ENCODE peak calls at places on chromosomes 12 and 14, in seven cellular contexts. U, J, T, N, G, I and L are unnamed samples.
A peak's percentile ranks its signal among the peaks of the same experiment; 100 is the strongest.

GRCh38 chr12:108629824-108630476 is 3.7 kb downstream of the SELPLG start:
- DNase-seq in U (no peak), J (peak; percentile 92), T (no peak), N (no peak), G (peak; percentile 81), I (no peak), L (peak; percentile 87)

GRCh38 chr14:31561155-31561846 is at the start of gene NUBPL:
- DNase-seq in U (peak; percentile 90), J (peak; percentile 97), T (peak; percentile 91), N (peak; percentile 84), G (peak; percentile 96), I (peak; percentile 97), L (peak; percentile 89)

GRCh38 chr12:20931894-20932293 is 121.4 kb downstream of the SLCO1B3 start:
- DNase-seq in U (no peak), J (no peak), T (no peak), N (no peak), G (no peak), I (no peak), L (no peak)

GRCh38 chr14:73576391-73576790 is 7.4 kb downstream of the ACOT2 start:
- DNase-seq in U (no peak), J (no peak), T (no peak), N (no peak), G (no peak), I (no peak), L (no peak)

GRCh38 chr12:104215638-104216297 is at the start of gene TXNRD1:
- DNase-seq in U (peak; percentile 93), J (peak; percentile 78), T (peak; percentile 27), N (no peak), G (peak; percentile 81), I (peak; percentile 70), L (peak; percentile 72)

GRCh38 chr14:91754819-91755218 is 22.9 kb upstream of the CATSPERB start:
- DNase-seq in U (no peak), J (no peak), T (no peak), N (no peak), G (no peak), I (no peak), L (no peak)

GRCh38 chr14:64844272-64844671 is 35.4 kb downstream of the SPTB start:
- DNase-seq in U (no peak), J (no peak), T (no peak), N (no peak), G (no peak), I (no peak), L (no peak)

GRCh38 chr14:103755060-103755459 is 39.5 kb downstream of the ZFYVE21 start:
- DNase-seq in U (no peak), J (no peak), T (no peak), N (no peak), G (no peak), I (no peak), L (no peak)

GRCh38 chr12:52203126-52203921 is 11.5 kb upstream of the KRT80 start:
- DNase-seq in U (peak; percentile 66), J (no peak), T (peak; percentile 20), N (no peak), G (peak; percentile 66), I (peak; percentile 70), L (no peak)

GRCh38 chr12:4355843-4356327 is 23.6 kb downstream of the FGF23 start:
- DNase-seq in U (no peak), J (peak; percentile 40), T (no peak), N (no peak), G (peak; percentile 21), I (no peak), L (no peak)

GRCh38 chr14:26486922-26487321 is 110.9 kb downstream of the NOVA1 start:
- DNase-seq in U (no peak), J (no peak), T (no peak), N (no peak), G (no peak), I (no peak), L (no peak)

GRCh38 chr12:26845984-26846383 is 13.0 kb upstream of the ITPR2 start:
- DNase-seq in U (no peak), J (no peak), T (no peak), N (peak; percentile 77), G (peak; percentile 94), I (no peak), L (no peak)

GRCh38 chr12:62726471-62726980 is 208.4 kb downstream of the PPM1H start:
- DNase-seq in U (no peak), J (no peak), T (no peak), N (no peak), G (no peak), I (no peak), L (no peak)

GRCh38 chr12:62725781-62726180 is 209.2 kb downstream of the PPM1H start:
- DNase-seq in U (no peak), J (no peak), T (no peak), N (no peak), G (no peak), I (no peak), L (no peak)

GRCh38 chr12:62724947-62725447 is 210.0 kb downstream of the PPM1H start:
- DNase-seq in U (peak; percentile 71), J (no peak), T (no peak), N (peak; percentile 79), G (peak; percentile 92), I (no peak), L (peak; percentile 89)

GRCh38 chr12:62722971-62723680 is 211.8 kb downstream of the PPM1H start:
- DNase-seq in U (no peak), J (no peak), T (no peak), N (no peak), G (peak; percentile 32), I (no peak), L (no peak)

GRCh38 chr12:62724285-62724684 is 210.7 kb downstream of the PPM1H start:
- DNase-seq in U (no peak), J (no peak), T (no peak), N (no peak), G (no peak), I (no peak), L (no peak)
- H3K27ac ChIP-seq in U (peak overlapping the region; percentile 94), J (no peak overlapping the region), T (no peak overlapping the region), N (peak overlapping the region; percentile 55), G (peak overlapping the region; percentile 73), I (peak overlapping the region; percentile 90), L (peak overlapping the region; percentile 71)

DNA sequence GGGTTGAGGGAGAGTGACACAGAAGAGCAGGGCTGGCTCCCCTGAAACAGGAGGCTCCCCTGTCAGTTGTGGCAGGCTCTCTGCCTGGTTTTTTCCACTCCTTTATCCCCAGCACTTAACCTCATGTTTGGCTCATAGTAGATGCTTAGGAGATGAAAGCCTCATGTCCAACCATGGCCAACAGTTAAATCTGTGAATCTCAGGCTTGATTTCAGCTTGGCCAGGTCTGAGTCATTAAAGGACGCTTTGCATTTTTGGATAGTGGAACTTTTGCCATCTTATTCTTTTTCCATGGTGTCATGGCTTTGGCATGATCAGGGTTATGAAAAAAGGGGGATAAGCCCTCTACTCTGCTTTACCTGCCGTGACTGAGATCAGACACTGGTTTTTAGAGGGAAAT is 117.2 kb downstream of the CACNA1C start:
- DNase-seq in U (no peak), J (no peak), T (no peak), N (no peak), G (no peak), I (no peak), L (no peak)
- H3K27ac ChIP-seq in U (no peak overlapping the region), J (no peak overlapping the region), T (no peak overlapping the region), N (no peak overlapping the region), G (no peak overlapping the region), I (no peak overlapping the region), L (no peak overlapping the region)

DNA sequence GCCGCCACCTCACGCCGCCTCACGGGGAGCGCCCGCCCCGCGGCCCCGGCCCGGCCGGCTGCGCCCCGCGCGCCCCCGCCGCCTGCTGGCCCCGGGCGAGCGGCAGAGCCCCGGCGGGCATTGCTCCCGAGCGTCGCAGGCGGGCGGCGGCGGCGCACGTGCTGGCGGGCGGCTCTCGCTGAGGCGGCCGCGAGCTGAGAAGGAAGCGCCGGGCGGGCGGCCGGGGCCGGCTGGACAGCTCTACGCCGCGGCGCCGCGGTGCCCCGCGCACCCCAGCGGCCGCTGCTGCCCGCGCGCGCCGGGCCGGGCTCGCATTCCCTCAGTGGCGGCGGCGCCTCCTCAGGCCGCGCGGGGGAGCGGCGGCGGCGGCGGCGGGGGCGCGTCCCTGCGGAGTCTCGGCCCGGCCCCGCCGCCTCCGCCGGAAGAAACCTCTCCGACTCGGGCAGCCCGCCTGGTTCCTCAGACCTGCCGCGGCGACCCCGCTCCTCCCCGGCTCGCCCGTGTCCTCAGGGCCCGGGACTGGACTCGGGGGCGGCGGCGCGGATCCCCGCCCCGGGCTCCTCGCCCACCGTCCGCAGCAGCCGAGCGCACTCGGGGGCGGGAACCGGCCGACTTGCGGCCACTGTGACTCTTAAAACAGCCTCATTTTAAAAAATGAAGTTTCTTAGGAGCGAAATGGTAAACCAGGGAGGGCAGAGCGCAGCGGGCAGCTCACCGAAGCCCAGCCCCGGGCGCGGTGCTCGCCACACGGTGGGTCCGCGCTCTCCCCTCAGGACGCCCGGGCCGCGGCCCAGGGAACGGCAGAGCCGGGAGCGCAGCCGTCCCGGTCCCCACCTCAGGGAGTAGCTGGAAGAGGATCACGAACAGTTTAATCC is at the start of gene PITPNM2:
- DNase-seq in U (peak; percentile 57), J (peak; percentile 49), T (no peak), N (no peak), G (peak; percentile 56), I (peak; percentile 58), L (peak; percentile 58)
- H3K27ac ChIP-seq in U (peak within 1 kb of the TSS; percentile 99), J (peak within 1 kb of the TSS; percentile 34), T (peak within 1 kb of the TSS; percentile 80), N (no peak within 1 kb of the TSS), G (peak within 1 kb of the TSS; percentile 46), I (peak within 1 kb of the TSS; percentile 66), L (peak within 1 kb of the TSS; percentile 63)

DNA sequence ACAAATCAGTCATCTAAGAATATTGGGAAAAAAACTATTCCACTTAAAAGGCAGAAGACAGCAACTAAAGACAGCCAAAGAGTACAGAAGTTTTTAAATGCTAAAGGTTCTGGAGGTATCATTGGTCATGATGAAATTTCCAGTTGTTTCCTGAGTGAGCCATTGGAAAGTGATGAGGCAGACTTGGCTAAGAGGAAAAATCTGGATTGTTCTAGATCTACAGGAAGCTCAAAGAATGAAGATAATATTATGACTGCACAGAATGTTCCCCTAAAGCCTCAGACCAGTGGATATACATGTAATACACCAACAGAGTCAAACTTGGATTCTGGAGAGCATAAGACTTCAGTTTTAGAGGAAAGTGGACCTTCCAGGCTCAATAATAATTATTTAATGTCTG is 22.8 kb downstream of the GALNT4 start:
- DNase-seq in U (no peak), J (no peak), T (no peak), N (no peak), G (no peak), I (no peak), L (no peak)
- H3K27ac ChIP-seq in U (no peak overlapping the region), J (no peak overlapping the region), T (no peak overlapping the region), N (no peak overlapping the region), G (no peak overlapping the region), I (no peak overlapping the region), L (no peak overlapping the region)

GRCh38 chr14:81453166-81453766 is 53.1 kb upstream of the STON2 start:
- DNase-seq in U (peak; percentile 41), J (no peak), T (no peak), N (no peak), G (peak; percentile 70), I (no peak), L (peak; percentile 37)
- H3K27ac ChIP-seq in U (no peak overlapping the region), J (no peak overlapping the region), T (no peak overlapping the region), N (no peak overlapping the region), G (no peak overlapping the region), I (no peak overlapping the region), L (no peak overlapping the region)